ENCODE peak calls at places on chromosome 21, in six cellular contexts. One of them, this sample, is unnamed.
A peak's percentile ranks its signal among the peaks of the same experiment; 100 is the strongest.

GRCh38 chr21:29462475-29462874 is 163.8 kb downstream of the BACH1 start:
- DNase-seq in ELF-1: no peak
- DNase-seq in kidney glomerular epithelial cell: no peak
- DNase-seq in lung microvascular endothelial cell: no peak
- DNase-seq in CD4-positive, CD25-positive, alpha-beta regulatory T cell: no peak
- DNase-seq in smooth muscle cell of the brain vasculature: no peak
- DNase-seq in this sample: peak; percentile 31

GRCh38 chr21:35367558-35367957 is 318.5 kb upstream of the RUNX1 start:
- DNase-seq in CD4-positive, CD25-positive, alpha-beta regulatory T cell: no peak
- DNase-seq in ELF-1: no peak
- DNase-seq in kidney glomerular epithelial cell: no peak
- DNase-seq in lung microvascular endothelial cell: no peak
- DNase-seq in smooth muscle cell of the brain vasculature: no peak
- DNase-seq in this sample: no peak

GRCh38 chr21:29730281-29730680 is 209.5 kb downstream of the GRIK1 start:
- DNase-seq in ELF-1: no peak
- DNase-seq in smooth muscle cell of the brain vasculature: no peak
- DNase-seq in lung microvascular endothelial cell: no peak
- DNase-seq in kidney glomerular epithelial cell: no peak
- DNase-seq in CD4-positive, CD25-positive, alpha-beta regulatory T cell: no peak
- DNase-seq in this sample: no peak

GRCh38 chr21:42257091-42257760 is 38.3 kb downstream of the ABCG1 start:
- DNase-seq in smooth muscle cell of the brain vasculature: no peak
- DNase-seq in kidney glomerular epithelial cell: no peak
- DNase-seq in CD4-positive, CD25-positive, alpha-beta regulatory T cell: no peak
- DNase-seq in lung microvascular endothelial cell: no peak
- DNase-seq in ELF-1: no peak
- DNase-seq in this sample: no peak

GRCh38 chr21:42444745-42445059 is 41.0 kb downstream of the UBASH3A start:
- DNase-seq in CD4-positive, CD25-positive, alpha-beta regulatory T cell: no peak
- DNase-seq in lung microvascular endothelial cell: no peak
- DNase-seq in smooth muscle cell of the brain vasculature: no peak
- DNase-seq in ELF-1: no peak
- DNase-seq in kidney glomerular epithelial cell: no peak
- DNase-seq in this sample: no peak

GRCh38 chr21:26519142-26519541 is 53.9 kb downstream of the CYYR1 start:
- DNase-seq in smooth muscle cell of the brain vasculature: no peak
- DNase-seq in kidney glomerular epithelial cell: no peak
- DNase-seq in ELF-1: no peak
- DNase-seq in lung microvascular endothelial cell: no peak
- DNase-seq in CD4-positive, CD25-positive, alpha-beta regulatory T cell: no peak
- DNase-seq in this sample: no peak

GRCh38 chr21:30153697-30154340 is 12.8 kb downstream of the CLDN17 start:
- DNase-seq in kidney glomerular epithelial cell: no peak
- DNase-seq in lung microvascular endothelial cell: no peak
- DNase-seq in CD4-positive, CD25-positive, alpha-beta regulatory T cell: no peak
- DNase-seq in ELF-1: no peak
- DNase-seq in smooth muscle cell of the brain vasculature: no peak
- DNase-seq in this sample: no peak

GRCh38 chr21:46294647-46295176 is 8.6 kb downstream of the YBEY start:
- DNase-seq in lung microvascular endothelial cell: peak; percentile 83
- DNase-seq in ELF-1: no peak
- DNase-seq in smooth muscle cell of the brain vasculature: no peak
- DNase-seq in kidney glomerular epithelial cell: peak; percentile 76
- DNase-seq in CD4-positive, CD25-positive, alpha-beta regulatory T cell: no peak
- DNase-seq in this sample: peak; percentile 74

GRCh38 chr21:27429612-27430361 is 462.9 kb upstream of the ADAMTS5 start:
- DNase-seq in lung microvascular endothelial cell: no peak
- DNase-seq in kidney glomerular epithelial cell: no peak
- DNase-seq in smooth muscle cell of the brain vasculature: no peak
- DNase-seq in ELF-1: no peak
- DNase-seq in CD4-positive, CD25-positive, alpha-beta regulatory T cell: no peak
- DNase-seq in this sample: no peak

This sample was measured in GM20000.